ENCODE peak calls at places on chromosome 11, in five cellular contexts. N is transverse colon, A is cardiac fibroblast, W is A549, M is lung. K is an unnamed sample.

GRCh38 chr11:29093416-29093815 is 923.4 kb downstream of the KCNA4 start:
- DNase-seq in W (peak), A (peak), N (no peak), M (no peak), K (no peak)

GRCh38 chr11:92893276-92893675 is 76.2 kb upstream of the MTNR1B start:
- DNase-seq in M (no peak), W (no peak), N (no peak), A (no peak), K (no peak)

GRCh38 chr11:47186937-47187681 is 875 bp upstream of the PACSIN3 start:
- DNase-seq in M (no peak), N (peak), A (peak), W (peak), K (peak)

GRCh38 chr11:100851129-100851528 is 164.0 kb downstream of the ARHGAP42 start:
- DNase-seq in M (no peak), N (no peak), W (no peak), A (no peak), K (no peak)

GRCh38 chr11:77771135-77771534 is 49.4 kb downstream of the RSF1 start:
- DNase-seq in M (no peak), A (peak), N (no peak), W (no peak), K (no peak)

GRCh38 chr11:38759394-38759793 is 2161.4 kb upstream of the RAG2 start:
- DNase-seq in W (no peak), N (no peak), A (no peak), M (no peak), K (no peak)

GRCh38 chr11:114307524-114308203 is 11.5 kb downstream of the NNMT start:
- DNase-seq in W (no peak), N (no peak), M (peak), A (peak), K (no peak)

GRCh38 chr11:62981743-62982142 is 3.0 kb downstream of the SLC22A6 start:
- DNase-seq in N (no peak), W (no peak), A (no peak), M (no peak), K (peak)

GRCh38 chr11:69912911-69913451 is 93.8 kb upstream of the FGF3 start:
- DNase-seq in A (no peak), W (peak), N (peak), M (no peak), K (peak)

GRCh38 chr11:20873054-20873453 is 203.7 kb downstream of the NELL1 start:
- DNase-seq in N (no peak), M (no peak), A (no peak), W (peak), K (peak)

GRCh38 chr11:111259871-111260270 is 14.3 kb downstream of the POU2AF2 start:
- DNase-seq in A (no peak), W (no peak), M (no peak), N (no peak), K (no peak)

GRCh38 chr11:96098511-96099241 is 174.8 kb upstream of the MTMR2 start:
- DNase-seq in W (no peak), M (no peak), A (peak), N (no peak), K (no peak)

GRCh38 chr11:65872555-65873279 is at the start of gene EFEMP2:
- DNase-seq in M (no peak), W (no peak), N (no peak), A (peak), K (no peak)

GRCh38 chr11:21817677-21818076 is 375.2 kb upstream of the ANO5 start:
- DNase-seq in W (no peak), M (no peak), N (no peak), A (no peak), K (no peak)

GRCh38 chr11:80346660-80347059 is 905.8 kb upstream of the TENM4 start:
- DNase-seq in N (no peak), M (no peak), W (no peak), A (no peak), K (no peak)

GRCh38 chr11:47136327-47136726 is 40.4 kb downstream of the ARFGAP2 start:
- DNase-seq in N (no peak), W (no peak), M (no peak), A (no peak), K (no peak)

GRCh38 chr11:114135737-114136151 is 76.2 kb downstream of the ZBTB16 start:
- DNase-seq in W (no peak), N (no peak), M (no peak), A (peak), K (peak)

GRCh38 chr11:83725161-83725560 is 439.0 kb upstream of the CCDC90B start:
- DNase-seq in M (no peak), A (no peak), W (no peak), N (no peak), K (peak)

GRCh38 chr11:95231881-95232605 is 1.0 kb upstream of the SESN3 start:
- DNase-seq in N (peak), W (no peak), M (peak), A (peak), K (peak)

GRCh38 chr11:85779956-85780640 is 30.8 kb downstream of the SYTL2 start:
- DNase-seq in W (peak), N (no peak), A (peak), M (no peak), K (no peak)

GRCh38 chr11:30432177-30432576 is 109.3 kb downstream of the ARL14EP start:
- DNase-seq in N (no peak), W (no peak), M (no peak), A (no peak), K (no peak)

GRCh38 chr11:77205467-77206263 is 77.6 kb downstream of the MYO7A start:
- DNase-seq in N (no peak), A (no peak), W (no peak), M (no peak), K (peak)

GRCh38 chr11:38594881-38595280 is 1996.8 kb upstream of the RAG2 start:
- DNase-seq in W (no peak), N (no peak), M (no peak), A (no peak), K (no peak)

GRCh38 chr11:95715777-95716241 is 73.8 kb downstream of the FAM76B start:
- DNase-seq in N (no peak), W (no peak), A (peak), M (no peak), K (peak)

GRCh38 chr11:100576044-100577021 is 110.8 kb upstream of the ARHGAP42 start:
- DNase-seq in W (peak), A (peak), M (no peak), N (no peak), K (peak)

GRCh38 chr11:19474954-19475811 is 234.4 kb upstream of the E2F8 start:
- DNase-seq in W (no peak), N (no peak), M (no peak), A (no peak), K (no peak)

GRCh38 chr11:58629857-58630256 is 7.4 kb downstream of the CNTF start:
- DNase-seq in N (peak), A (peak), W (peak), M (no peak), K (peak)

GRCh38 chr11:107017433-107018227 is 646 bp downstream of the GUCY1A2 start:
- DNase-seq in W (peak), A (peak), M (peak), N (no peak), K (peak)

GRCh38 chr11:72678524-72678923 is 4.3 kb upstream of the PDE2A start:
- DNase-seq in M (no peak), W (no peak), A (no peak), N (no peak), K (no peak)

GRCh38 chr11:105297463-105297862 is 157.9 kb upstream of the CARD18 start:
- DNase-seq in M (no peak), A (peak), W (no peak), N (no peak), K (no peak)

GRCh38 chr11:109424893-109425292 is 2.9 kb downstream of the C11orf87 start:
- DNase-seq in A (no peak), M (no peak), N (no peak), W (no peak), K (peak)

GRCh38 chr11:73661035-73661628 is 14.8 kb downstream of the PLEKHB1 start:
- DNase-seq in M (peak), A (peak), W (peak), N (peak), K (peak)

GRCh38 chr11:93570759-93571413 is 27.7 kb upstream of the SMCO4 start:
- DNase-seq in M (no peak), W (peak), N (peak), A (peak), K (no peak)

GRCh38 chr11:92885600-92885999 is 83.9 kb upstream of the MTNR1B start:
- DNase-seq in A (no peak), N (no peak), W (no peak), M (no peak), K (no peak)

GRCh38 chr11:10379433-10379832 is 74.6 kb downstream of the ADM start:
- DNase-seq in M (no peak), A (peak), W (no peak), N (no peak), K (no peak)

GRCh38 chr11:119449498-119449897 is 26.5 kb upstream of the THY1 start:
- DNase-seq in M (no peak), A (no peak), W (no peak), N (no peak), K (no peak)

DNA sequence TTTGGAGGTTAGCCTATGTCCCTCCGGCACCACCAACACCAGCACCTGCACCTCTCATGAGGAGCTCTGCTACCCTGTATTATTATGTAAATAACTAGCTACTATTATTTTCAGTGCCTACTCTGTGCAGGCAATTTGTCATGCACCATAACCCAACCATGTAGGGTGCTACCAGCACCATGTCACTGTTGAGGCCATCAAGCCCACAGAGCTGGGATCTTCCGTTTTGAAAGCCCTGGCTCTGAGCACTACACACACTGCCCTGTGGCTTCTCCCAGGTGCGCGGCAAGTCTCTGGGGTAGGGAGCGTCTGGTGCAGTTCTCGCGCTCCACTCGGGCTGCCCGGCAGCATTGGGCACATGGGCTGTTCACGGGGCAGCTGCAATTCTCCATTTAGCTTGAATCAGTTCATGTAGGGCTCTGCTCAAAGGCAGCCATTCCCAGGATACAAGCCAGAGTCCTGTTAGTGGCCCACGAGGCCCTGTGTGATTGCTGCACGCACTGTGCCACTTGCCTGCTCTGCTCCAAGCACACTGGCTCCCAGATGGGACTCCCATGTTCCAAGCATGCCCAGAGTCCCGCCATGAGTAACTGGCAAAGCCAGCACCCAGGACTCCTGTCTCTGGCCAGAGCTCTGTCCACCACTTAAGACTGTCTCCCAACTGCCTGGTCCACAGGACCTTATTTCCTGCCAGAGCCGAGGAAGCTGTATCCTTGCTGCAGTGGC is 42.5 kb upstream of the CDON start:
- DNase-seq in N (no peak), W (no peak), A (no peak), M (no peak), K (no peak)
- H3K4me3 ChIP-seq in N (no peak), W (no peak), A (no peak), M (no peak), K (peak)

DNA sequence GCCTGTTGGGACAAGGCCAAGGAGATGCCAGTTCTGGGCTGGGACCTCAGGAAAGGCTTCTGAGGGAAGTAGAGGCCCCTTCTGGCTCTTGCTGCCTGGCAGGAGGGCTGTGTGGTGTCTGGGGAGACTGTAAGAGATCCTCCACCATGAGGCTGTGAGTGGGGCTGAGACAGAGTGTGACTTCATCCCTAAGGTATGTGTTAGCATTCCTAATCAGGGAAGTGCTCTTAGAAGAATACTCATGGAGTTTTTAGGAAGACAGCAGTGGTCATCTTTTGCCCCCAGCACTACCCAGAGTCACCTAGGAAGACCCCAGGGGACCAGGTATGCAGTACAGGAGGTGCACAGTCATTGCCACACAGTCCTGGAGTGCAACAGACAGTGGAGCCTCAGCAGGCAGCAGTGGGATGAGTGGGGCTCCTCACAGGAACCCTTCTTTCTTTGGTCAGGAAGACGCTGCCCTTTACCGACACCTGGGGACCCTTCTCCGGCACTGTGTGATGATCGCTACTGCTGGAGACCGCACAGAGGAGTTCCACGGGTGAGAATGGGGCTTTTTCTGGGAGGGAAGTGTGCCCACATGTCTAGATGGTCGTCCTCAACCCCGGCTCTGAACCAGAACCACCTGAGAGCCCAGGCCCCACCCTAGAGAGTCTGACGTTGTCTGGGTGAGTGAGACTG is 2.8 kb downstream of the RIC8A start:
- DNase-seq in A (peak), N (no peak), W (peak), M (no peak), K (no peak)
- H3K4me3 ChIP-seq in A (peak), N (no peak), W (peak), M (no peak), K (no peak)

DNA sequence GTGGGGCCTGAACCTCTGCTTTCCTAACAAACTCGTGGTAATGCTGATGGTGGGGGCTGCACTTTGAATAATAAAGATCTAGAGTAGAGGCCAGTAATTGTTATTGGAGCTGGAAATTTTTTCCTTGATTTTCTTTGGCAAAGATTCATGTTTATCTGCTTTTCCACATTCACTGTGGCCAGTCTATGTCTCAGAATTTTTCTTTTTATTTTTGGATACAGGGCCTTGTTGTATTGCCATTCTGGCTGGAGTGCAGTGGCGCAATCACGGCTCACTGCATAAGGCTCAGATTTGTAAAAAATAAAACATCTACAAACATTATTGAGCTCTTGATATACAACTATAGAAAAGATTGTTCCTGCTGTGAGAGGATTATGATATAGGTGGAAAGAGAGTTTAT is 1.6 kb downstream of the TMEM135 start:
- DNase-seq in M (no peak), A (peak), W (no peak), N (no peak), K (no peak)
- H3K4me3 ChIP-seq in M (no peak), A (peak), W (peak), N (no peak), K (peak)

GRCh38 chr11:568306-569259 is 7.7 kb upstream of the PHRF1 start:
- DNase-seq in N (peak), M (peak), A (peak), W (peak), K (peak)

GRCh38 chr11:563812-564578 is 3.2 kb downstream of the RASSF7 start:
- DNase-seq in W (no peak), A (no peak), M (no peak), N (no peak), K (no peak)

GRCh38 chr11:567629-568258 is 7.0 kb downstream of the RASSF7 start:
- DNase-seq in M (no peak), N (no peak), A (no peak), W (no peak), K (no peak)

GRCh38 chr11:567036-567628 is 6.4 kb downstream of the RASSF7 start:
- DNase-seq in W (no peak), A (no peak), M (no peak), N (no peak), K (no peak)

DNA sequence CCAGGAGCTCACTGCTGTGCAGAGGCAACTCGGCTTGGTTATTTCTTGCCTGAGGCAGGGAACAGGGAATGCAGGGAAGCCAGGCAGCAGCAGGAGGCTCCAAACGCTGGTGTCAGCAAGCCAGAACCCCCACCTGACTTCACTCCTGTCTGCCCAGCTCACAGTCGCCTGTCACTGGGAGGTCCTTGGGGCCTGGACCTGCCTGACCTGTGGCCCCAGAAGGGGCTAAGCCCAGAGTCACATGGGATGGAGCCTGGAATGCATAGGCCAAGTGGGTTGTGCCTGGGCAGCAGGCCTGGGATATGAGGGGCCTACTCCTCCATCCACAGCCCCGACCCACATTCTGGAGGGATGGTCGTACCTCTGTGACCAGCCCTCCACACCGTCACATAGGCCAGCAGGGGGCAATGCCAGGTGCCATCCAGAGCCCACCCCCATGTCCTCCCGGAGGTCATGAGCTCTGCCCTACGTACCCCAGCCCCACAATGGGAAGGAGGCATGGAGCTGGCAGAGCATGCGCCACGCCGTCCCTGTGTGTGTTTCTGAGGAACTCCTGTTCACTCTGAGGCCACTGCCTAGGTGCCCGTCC is 5.2 kb downstream of the RASSF7 start:
- DNase-seq in W (no peak), M (no peak), A (no peak), N (no peak), K (peak)
- H3K4me3 ChIP-seq in W (no peak), M (no peak), A (no peak), N (no peak), K (no peak)

GRCh38 chr11:2572491-2573239 is 127.1 kb downstream of the KCNQ1OT1 start:
- DNase-seq in N (no peak), M (no peak), A (no peak), W (no peak), K (no peak)
- H3K4me3 ChIP-seq in N (no peak), M (no peak), A (no peak), W (no peak), K (no peak)

DNA sequence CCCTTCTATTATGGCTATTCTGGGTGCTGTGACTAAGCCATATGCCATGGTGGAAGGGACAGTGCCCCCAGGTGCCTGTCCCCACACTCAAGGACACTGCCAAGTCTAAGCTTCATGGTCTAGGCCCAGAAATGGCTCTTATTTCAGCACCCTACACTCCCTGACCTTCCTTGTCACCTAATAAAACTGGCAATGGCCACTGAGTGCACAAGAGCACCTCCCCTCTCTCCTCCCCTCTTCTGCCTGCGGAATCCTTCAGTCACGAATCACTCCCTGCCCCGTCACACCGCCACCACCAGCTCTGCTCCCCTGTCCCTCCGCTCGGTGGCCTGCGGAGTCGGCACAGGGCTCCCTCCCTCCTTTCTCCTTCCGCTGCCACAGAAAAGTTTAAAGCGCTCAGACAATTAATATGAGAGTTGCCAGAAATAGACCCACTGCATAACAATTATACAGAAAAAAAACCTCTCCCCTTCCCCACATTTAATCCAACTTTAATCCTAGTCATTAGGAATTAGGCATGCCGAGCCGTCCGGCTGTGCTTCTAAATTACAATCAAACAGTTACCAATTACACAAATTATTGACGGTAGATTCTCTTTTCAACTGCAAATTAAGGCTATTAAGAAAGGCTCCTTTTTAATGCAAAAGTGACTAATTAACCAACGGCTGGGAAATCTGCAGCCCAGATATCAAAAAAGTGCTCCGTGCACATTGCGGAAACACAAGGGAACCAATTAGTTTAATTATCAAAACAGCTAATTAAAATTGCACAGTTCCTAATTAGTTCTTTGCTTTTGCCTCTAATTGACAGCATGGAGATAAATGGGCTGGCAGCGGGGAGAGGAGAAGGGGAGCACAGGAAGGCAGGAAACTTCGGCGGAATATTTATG is 19.2 kb upstream of the LMO1 start:
- DNase-seq in W (no peak), N (no peak), M (no peak), A (no peak), K (peak)
- H3K4me3 ChIP-seq in W (no peak), N (no peak), M (no peak), A (no peak), K (peak)

DNA sequence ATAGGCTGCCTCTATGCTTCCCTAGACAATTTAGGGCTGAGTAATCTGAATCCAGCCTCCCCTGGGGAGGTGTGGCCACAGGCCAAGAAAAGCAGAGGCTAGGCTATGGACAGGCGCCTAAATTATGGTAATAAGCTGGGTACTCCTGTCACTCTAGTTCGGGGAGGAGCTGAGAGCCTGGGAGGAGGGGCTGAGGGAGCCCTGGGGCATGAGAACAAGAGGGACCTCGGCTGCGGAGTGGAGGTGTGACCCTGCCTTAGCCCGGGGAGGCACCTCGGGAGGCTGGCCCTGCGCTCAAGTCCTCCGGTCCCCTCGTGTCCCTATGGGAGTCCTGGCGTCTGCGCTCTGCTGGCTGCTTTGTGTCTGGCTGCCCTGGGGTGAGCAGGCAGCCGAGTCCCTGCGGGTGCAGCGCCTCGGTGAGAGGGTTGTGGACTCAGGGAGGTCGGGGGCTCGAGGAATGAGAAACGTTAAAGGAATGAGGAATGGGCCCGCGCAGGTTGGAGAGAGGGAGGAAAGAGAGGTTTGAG is at the start of gene OTOG:
- DNase-seq in W (no peak), A (peak), M (no peak), N (no peak), K (peak)
- H3K4me3 ChIP-seq in W (no peak), A (no peak), M (no peak), N (no peak), K (peak)